ENCODE peak calls at places on chromosomes 13 and 19, in eight cellular contexts. L is HAP-1; O is fibroblast of mammary gland; S is tibial nerve; J is tibial artery; D is AG04450; W is AG09309; X is CD8-positive, alpha-beta memory T cell. P is an unnamed sample.

GRCh38 chr19:31278555-31279435 is 70.4 kb downstream of the TSHZ3 start:
- DNase-seq in W (no peak), J (peak; percentile 48), S (no peak), O (no peak), D (no peak), X (no peak), L (no peak), P (no peak)

GRCh38 chr13:110182461-110182860 is 124.5 kb downstream of the COL4A1 start:
- DNase-seq in J (no peak), W (no peak), D (no peak), S (no peak), L (no peak), X (no peak), O (no peak), P (no peak)

GRCh38 chr19:18464646-18465045 is 26.7 kb upstream of the ISYNA1 start:
- DNase-seq in S (peak; percentile 76), D (peak; percentile 85), O (peak; percentile 92), W (no peak), X (no peak), L (no peak), J (peak; percentile 96), P (peak; percentile 99)

GRCh38 chr13:110890279-110891150 is 24.4 kb downstream of the ANKRD10 start:
- DNase-seq in D (no peak), S (no peak), O (no peak), X (no peak), W (no peak), L (no peak), J (no peak), P (no peak)

GRCh38 chr13:39527961-39528720 is 74.9 kb downstream of the LHFPL6 start:
- DNase-seq in O (peak; percentile 96), W (peak; percentile 74), S (no peak), L (no peak), X (no peak), J (peak; percentile 68), D (peak; percentile 85), P (peak; percentile 83)

GRCh38 chr13:37277435-37278144 is 172.1 kb upstream of the CSNK1A1L start:
- DNase-seq in D (peak; percentile 7), X (no peak), L (no peak), W (peak; percentile 31), S (no peak), J (no peak), O (peak; percentile 62), P (no peak)

GRCh38 chr13:24459234-24459633 is 53.3 kb downstream of the PARP4 start:
- DNase-seq in L (no peak), S (no peak), O (peak; percentile 80), W (peak; percentile 53), X (no peak), J (no peak), D (peak; percentile 75), P (peak; percentile 11)

GRCh38 chr19:21109116-21109515 is 27.1 kb downstream of the ZNF714 start:
- DNase-seq in S (no peak), J (no peak), W (no peak), X (no peak), L (no peak), D (no peak), O (peak; percentile 46), P (no peak)

GRCh38 chr13:98997051-98997730 is 19.3 kb upstream of the DOCK9 start:
- DNase-seq in X (no peak), L (no peak), O (no peak), D (no peak), S (no peak), J (no peak), W (no peak), P (no peak)

GRCh38 chr13:37109080-37109678 is 3.7 kb upstream of the CSNK1A1L start:
- DNase-seq in L (peak; percentile 20), J (no peak), W (no peak), O (peak; percentile 65), S (no peak), X (no peak), D (peak; percentile 10), P (no peak)

GRCh38 chr13:111049791-111050538 is 65.1 kb upstream of the ARHGEF7 start:
- DNase-seq in X (no peak), L (peak; percentile 33), J (no peak), O (peak; percentile 34), S (peak; percentile 29), D (no peak), W (no peak), P (no peak)

GRCh38 chr19:58466760-58467589 is at the start of gene ZNF324:
- DNase-seq in S (peak; percentile 98), X (peak; percentile 98), W (peak; percentile 69), L (peak; percentile 99), O (peak; percentile 93), D (peak; percentile 79), J (peak; percentile 98), P (peak; percentile 97)

GRCh38 chr13:102983496-102983895 is 82.7 kb downstream of the SLC10A2 start:
- DNase-seq in D (no peak), X (no peak), W (no peak), S (no peak), J (no peak), L (no peak), O (peak; percentile 81), P (no peak)

GRCh38 chr13:113151745-113152707 is 6.4 kb upstream of the PROZ start:
- DNase-seq in W (peak; percentile 18), L (no peak), D (peak; percentile 24), J (no peak), O (peak; percentile 79), S (no peak), X (no peak), P (peak; percentile 35)

GRCh38 chr13:80235131-80235530 is 105.8 kb downstream of the SPRY2 start:
- DNase-seq in W (no peak), X (no peak), J (no peak), O (no peak), S (no peak), L (peak; percentile 13), D (no peak), P (no peak)

GRCh38 chr13:74210693-74211393 is 76.6 kb upstream of the KLF12 start:
- DNase-seq in D (peak; percentile 76), L (no peak), X (no peak), W (peak; percentile 98), S (no peak), O (peak; percentile 100), J (peak; percentile 79), P (peak; percentile 81)

GRCh38 chr19:13430790-13431582 is 75.3 kb downstream of the CACNA1A start:
- DNase-seq in S (no peak), L (peak; percentile 68), O (peak; percentile 60), D (peak; percentile 11), J (no peak), W (no peak), X (peak; percentile 46), P (peak; percentile 75)

GRCh38 chr19:45814166-45814780 is 835 bp downstream of the RSPH6A start:
- DNase-seq in D (no peak), J (no peak), O (peak; percentile 54), W (no peak), X (no peak), S (no peak), L (no peak), P (no peak)

GRCh38 chr19:45815501-45816216 is 551 bp upstream of the RSPH6A start:
- DNase-seq in O (no peak), J (no peak), L (no peak), D (no peak), W (no peak), X (no peak), S (no peak), P (no peak)

GRCh38 chr19:45817010-45817724 is 2.1 kb upstream of the RSPH6A start:
- DNase-seq in D (peak; percentile 85), X (peak; percentile 96), S (peak; percentile 84), L (peak; percentile 98), O (peak; percentile 93), J (peak; percentile 94), W (peak; percentile 60), P (peak; percentile 94)

GRCh38 chr19:45816236-45817009 is 1.3 kb upstream of the RSPH6A start:
- DNase-seq in X (no peak), D (no peak), S (no peak), O (no peak), W (no peak), J (no peak), L (no peak), P (no peak)

GRCh38 chr19:45814851-45815481 is at the start of gene RSPH6A:
- DNase-seq in X (no peak), J (no peak), D (no peak), W (no peak), L (no peak), O (no peak), S (no peak), P (no peak)
- H3K4me3 ChIP-seq in X (no peak within 1 kb of the TSS), J (peak within 1 kb of the TSS; percentile 24), D (no peak within 1 kb of the TSS), W (no peak within 1 kb of the TSS), L (no peak within 1 kb of the TSS), O (no peak within 1 kb of the TSS), S (peak within 1 kb of the TSS; percentile 42), P (no peak within 1 kb of the TSS)

DNA sequence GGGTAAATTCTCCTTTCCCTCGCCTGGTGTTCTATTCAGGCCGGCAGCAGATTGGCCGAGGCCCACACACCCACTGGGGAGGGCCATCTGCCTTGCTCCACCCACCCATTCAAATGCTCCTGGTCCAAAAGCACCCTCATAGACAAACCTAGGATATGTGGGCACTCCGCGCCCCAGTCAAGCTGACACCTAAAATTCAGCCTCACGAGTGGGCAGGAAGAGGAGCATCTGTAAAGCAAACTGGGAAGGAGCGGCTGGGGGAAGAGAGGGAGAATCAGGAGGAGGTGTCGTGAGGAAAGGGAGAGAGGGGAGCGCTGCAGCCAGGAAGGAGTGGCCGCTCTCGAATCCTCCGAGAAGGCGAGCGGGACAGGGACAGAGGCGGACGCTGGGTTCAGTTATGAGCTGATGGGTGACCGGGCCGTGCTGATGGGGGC is 136.9 kb downstream of the USP12 start:
- DNase-seq in O (no peak), X (no peak), D (no peak), W (no peak), S (no peak), L (no peak), J (no peak), P (no peak)
- H3K4me3 ChIP-seq in O (no peak overlapping the region), X (no peak overlapping the region), D (peak overlapping the region; percentile 18), W (no peak overlapping the region), S (no peak overlapping the region), L (no peak overlapping the region), J (peak overlapping the region; percentile 18), P (no peak overlapping the region)

GRCh38 chr19:12163841-12164240 is 945 bp downstream of the ZNF136 start:
- DNase-seq in X (no peak), D (no peak), J (no peak), S (no peak), O (peak; percentile 51), W (peak; percentile 5), L (no peak), P (peak; percentile 59)
- H3K4me3 ChIP-seq in X (peak overlapping the region; percentile 69), D (peak overlapping the region; percentile 92), J (peak overlapping the region; percentile 95), S (peak overlapping the region; percentile 97), O (peak overlapping the region; percentile 87), W (peak overlapping the region; percentile 73), L (peak overlapping the region; percentile 62), P (peak overlapping the region; percentile 70)

DNA sequence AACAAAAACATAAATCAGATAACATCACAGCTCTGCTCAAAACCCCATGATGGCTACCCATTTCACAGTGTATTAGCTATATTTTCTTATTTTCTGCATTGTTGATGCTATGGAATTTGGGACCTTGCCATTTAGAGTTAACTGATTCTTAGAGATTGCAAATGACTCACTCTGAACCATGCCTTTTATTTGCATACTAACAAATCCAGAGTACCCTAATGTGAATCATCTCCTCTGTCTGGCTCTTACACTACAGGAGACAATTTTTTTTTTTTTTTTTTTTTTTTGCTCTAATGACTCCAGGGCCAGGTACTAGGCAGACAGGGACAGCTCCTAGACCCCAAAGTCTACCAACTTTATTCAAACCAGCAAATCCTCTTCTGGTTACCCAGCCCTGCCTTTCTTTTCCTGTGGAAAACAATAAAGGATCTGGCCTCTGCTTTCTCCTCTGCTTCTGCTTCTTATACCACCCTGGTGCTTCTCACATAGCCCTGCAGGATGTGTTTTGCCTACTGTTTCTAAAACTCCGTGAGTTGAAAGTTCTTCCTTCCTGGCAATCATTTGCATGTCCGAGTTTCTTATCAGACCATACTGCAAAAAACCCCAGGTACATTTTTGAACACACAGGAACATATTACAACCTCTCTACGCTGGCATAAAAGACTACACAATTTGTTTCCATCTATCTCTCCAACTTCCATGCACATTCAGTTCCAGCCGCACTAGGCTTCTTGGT is 10.6 kb upstream of the ZNF460 start:
- DNase-seq in S (no peak), O (peak; percentile 89), D (peak; percentile 63), W (peak; percentile 79), L (no peak), J (no peak), X (no peak), P (no peak)
- H3K4me3 ChIP-seq in S (no peak overlapping the region), O (no peak overlapping the region), D (no peak overlapping the region), W (no peak overlapping the region), L (no peak overlapping the region), J (no peak overlapping the region), X (no peak overlapping the region), P (no peak overlapping the region)